ENCODE peak calls at places on chromosome 2, in eight cellular contexts. T is Panc1, F is GM23338, C is cardiac muscle cell, L is IMR-90, H is tibial nerve, P is body of pancreas, A is ovary. Q is an unnamed sample.

GRCh38 chr2:19911799-19912509 is 10.2 kb upstream of the TTC32 start:
- DNase-seq in H (no peak), P (no peak), F (no peak), C (no peak), A (no peak), L (peak; percentile 93), T (peak; percentile 96), Q (no peak)

GRCh38 chr2:102245266-102246151 is 58.7 kb downstream of the IL1RL2 start:
- DNase-seq in C (no peak), P (no peak), L (peak; percentile 18), T (no peak), A (no peak), H (no peak), F (peak; percentile 59), Q (no peak)

GRCh38 chr2:139495851-139496250 is 715.7 kb upstream of the NXPH2 start:
- DNase-seq in H (no peak), P (no peak), T (no peak), F (peak; percentile 32), C (no peak), L (no peak), A (no peak), Q (no peak)

GRCh38 chr2:9790702-9791225 is 52.5 kb upstream of the TAF1B start:
- DNase-seq in A (no peak), T (no peak), H (no peak), C (no peak), L (no peak), P (no peak), F (no peak), Q (no peak)

GRCh38 chr2:19837235-19837766 is 64.5 kb downstream of the TTC32 start:
- DNase-seq in H (no peak), A (no peak), C (no peak), F (no peak), P (no peak), L (no peak), T (no peak), Q (no peak)

GRCh38 chr2:127623388-127624320 is 22.3 kb upstream of the GPR17 start:
- DNase-seq in T (no peak), F (no peak), H (no peak), A (no peak), C (no peak), P (no peak), L (peak; percentile 64), Q (no peak)

GRCh38 chr2:175601969-175602368 is 400.1 kb downstream of the LNPK start:
- DNase-seq in C (no peak), T (no peak), F (no peak), P (no peak), L (no peak), A (no peak), H (no peak), Q (no peak)

GRCh38 chr2:42050350-42051167 is 2.7 kb downstream of the PKDCC start:
- DNase-seq in H (no peak), A (no peak), P (no peak), F (no peak), L (no peak), C (no peak), T (no peak), Q (no peak)

GRCh38 chr2:128410035-128410757 is 91.5 kb upstream of the HS6ST1 start:
- DNase-seq in P (no peak), T (no peak), F (no peak), C (no peak), A (no peak), L (no peak), H (no peak), Q (no peak)

GRCh38 chr2:173021939-173022371 is 53.7 kb upstream of the MAP3K20 start:
- DNase-seq in P (peak; percentile 7), H (no peak), T (no peak), F (peak; percentile 35), C (no peak), L (peak; percentile 60), A (no peak), Q (no peak)

GRCh38 chr2:134041877-134042276 is 212.0 kb upstream of the MGAT5 start:
- DNase-seq in H (no peak), F (no peak), T (no peak), A (no peak), L (no peak), C (no peak), P (no peak), Q (no peak)

GRCh38 chr2:28586864-28587263 is 91.0 kb downstream of the PLB1 start:
- DNase-seq in T (no peak), C (no peak), L (no peak), A (no peak), H (no peak), F (no peak), P (no peak), Q (peak; percentile 73)

GRCh38 chr2:10331702-10332401 is 29.1 kb downstream of the HPCAL1 start:
- DNase-seq in C (no peak), P (peak; percentile 62), H (no peak), A (no peak), F (no peak), L (no peak), T (no peak), Q (peak; percentile 26)

GRCh38 chr2:55518846-55519167 is 711 bp upstream of the CFAP36 start:
- DNase-seq in C (peak; percentile 4), L (no peak), H (no peak), P (no peak), A (no peak), F (peak; percentile 58), T (no peak), Q (no peak)

GRCh38 chr2:172242968-172243367 is 140.3 kb upstream of the DLX2 start:
- DNase-seq in C (peak; percentile 35), F (no peak), L (no peak), H (no peak), P (peak; percentile 46), A (no peak), T (no peak), Q (no peak)

GRCh38 chr2:238380336-238380735 is 46.4 kb upstream of the ASB1 start:
- DNase-seq in P (no peak), L (no peak), C (no peak), F (no peak), T (no peak), A (no peak), H (no peak), Q (no peak)

GRCh38 chr2:15968280-15969178 is 28.2 kb downstream of the MYCN start:
- DNase-seq in T (no peak), P (no peak), C (no peak), A (no peak), F (no peak), H (no peak), L (no peak), Q (no peak)

GRCh38 chr2:71303849-71304248 is 27.7 kb upstream of the ZNF638 start:
- DNase-seq in C (no peak), T (no peak), F (no peak), P (no peak), A (no peak), L (no peak), H (no peak), Q (no peak)

DNA sequence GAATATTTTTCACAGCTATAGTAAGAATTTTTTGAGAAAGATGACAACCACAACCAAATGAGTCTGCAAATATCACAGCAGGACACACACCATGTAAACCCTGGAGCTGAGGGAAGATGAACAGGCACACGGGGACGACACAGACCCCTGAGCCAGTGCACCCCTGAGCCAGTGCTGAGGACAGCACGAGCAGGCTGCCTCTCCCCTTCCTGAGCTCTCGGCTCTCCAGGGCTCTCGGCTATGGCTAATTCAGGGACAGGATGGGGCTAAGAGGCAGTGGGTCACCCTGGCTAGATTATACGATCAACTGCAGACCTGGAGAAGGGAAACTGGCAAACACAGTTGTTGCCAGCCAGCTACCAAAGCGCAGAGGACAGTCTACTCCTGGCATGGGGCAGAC is 41.4 kb downstream of the TGFBRAP1 start:
- DNase-seq in C (no peak), F (no peak), P (no peak), L (no peak), H (no peak), A (no peak), T (no peak), Q (no peak)
- H3K4me1 ChIP-seq in C (no peaks in the 10 kb centered on the region), F (no peaks in the 10 kb centered on the region), P (no peaks in the 10 kb centered on the region), L (peaks cover 2% of the 10 kb centered on the region), H (no peaks in the 10 kb centered on the region), A (no peaks in the 10 kb centered on the region), T (no peaks in the 10 kb centered on the region), Q (no peaks in the 10 kb centered on the region)

GRCh38 chr2:105950521-105951389 is 206.0 kb downstream of the NCK2 start:
- DNase-seq in C (peak; percentile 45), L (no peak), F (peak; percentile 63), H (no peak), T (no peak), A (no peak), P (no peak), Q (no peak)
- H3K4me3 ChIP-seq in C (no peak overlapping the region), L (no peak overlapping the region), F (no peak overlapping the region), H (no peak overlapping the region), T (no peak overlapping the region), A (no peak overlapping the region), P (no peak overlapping the region), Q (no peak overlapping the region)

GRCh38 chr2:100184055-100184737 is 41.8 kb upstream of the AFF3 start:
- DNase-seq in P (no peak), L (no peak), C (no peak), F (no peak), T (no peak), H (no peak), A (no peak), Q (no peak)
- H3K27me3 ChIP-seq in P (no peaks in the 10 kb centered on the region), L (peaks cover 4% of the 10 kb centered on the region), C (no peaks in the 10 kb centered on the region), F (peaks cover 33% of the 10 kb centered on the region), T (peaks cover 6% of the 10 kb centered on the region), H (no peaks in the 10 kb centered on the region), A (no peaks in the 10 kb centered on the region), Q (no peaks in the 10 kb centered on the region)

GRCh38 chr2:6065713-6066112 is 373.5 kb downstream of the SOX11 start:
- DNase-seq in A (no peak), C (no peak), T (no peak), H (no peak), F (no peak), P (no peak), L (no peak), Q (no peak)

GRCh38 chr2:6067806-6068205 is 375.6 kb downstream of the SOX11 start:
- DNase-seq in A (no peak), H (no peak), L (no peak), F (no peak), P (no peak), T (no peak), C (no peak), Q (no peak)

GRCh38 chr2:6069354-6069753 is 377.2 kb downstream of the SOX11 start:
- DNase-seq in T (no peak), F (peak; percentile 60), C (no peak), L (peak; percentile 5), H (no peak), P (no peak), A (no peak), Q (no peak)

GRCh38 chr2:6068441-6068935 is 376.3 kb downstream of the SOX11 start:
- DNase-seq in P (no peak), F (no peak), T (no peak), C (no peak), H (no peak), A (no peak), L (no peak), Q (no peak)

GRCh38 chr2:6067089-6067488 is 374.9 kb downstream of the SOX11 start:
- DNase-seq in H (no peak), A (no peak), T (no peak), L (no peak), C (no peak), P (no peak), F (no peak), Q (no peak)
- H3K4me1 ChIP-seq in H (no peaks in the 10 kb centered on the region), A (no peaks in the 10 kb centered on the region), T (no peaks in the 10 kb centered on the region), L (no peaks in the 10 kb centered on the region), C (no peaks in the 10 kb centered on the region), P (no peaks in the 10 kb centered on the region), F (peaks cover 5% of the 10 kb centered on the region), Q (no peaks in the 10 kb centered on the region)

GRCh38 chr2:57759822-57760300 is 286.7 kb upstream of the VRK2 start:
- DNase-seq in L (peak; percentile 64), H (peak; percentile 86), T (peak; percentile 43), C (peak; percentile 84), P (peak; percentile 84), F (peak; percentile 88), A (peak; percentile 85), Q (peak; percentile 67)
- H3K4me3 ChIP-seq in L (no peak overlapping the region), H (no peak overlapping the region), T (peak overlapping the region; percentile 59), C (no peak overlapping the region), P (no peak overlapping the region), F (peak overlapping the region; percentile 36), A (peak overlapping the region; percentile 6), Q (no peak overlapping the region)